ENCODE peak calls at places on chromosomes 7 and 10, in nine cellular contexts. One of them, this sample, is unnamed.

GRCh38 chr7:33986951-33987948 is 81.9 kb downstream of the BMPER start:
- DNase-seq in sigmoid colon: no peak
- DNase-seq in GM12878: no peak
- DNase-seq in stomach: no peak
- DNase-seq in ovary: no peak
- DNase-seq in A549: peak; percentile 83
- DNase-seq in transverse colon: no peak
- DNase-seq in suprapubic skin: no peak
- DNase-seq in upper lobe of left lung: no peak
- DNase-seq in this sample: no peak

GRCh38 chr10:124152139-124152780 is 58.9 kb upstream of the CHST15 start:
- DNase-seq in sigmoid colon: peak; percentile 90
- DNase-seq in GM12878: no peak
- DNase-seq in stomach: peak; percentile 55
- DNase-seq in ovary: no peak
- DNase-seq in A549: peak; percentile 94
- DNase-seq in transverse colon: peak; percentile 49
- DNase-seq in suprapubic skin: peak; percentile 63
- DNase-seq in upper lobe of left lung: peak; percentile 71
- DNase-seq in this sample: no peak

GRCh38 chr10:100734295-100735086 is 10.9 kb upstream of the PAX2 start:
- DNase-seq in sigmoid colon: no peak
- DNase-seq in GM12878: no peak
- DNase-seq in stomach: no peak
- DNase-seq in ovary: no peak
- DNase-seq in A549: no peak
- DNase-seq in transverse colon: no peak
- DNase-seq in suprapubic skin: no peak
- DNase-seq in upper lobe of left lung: peak; percentile 24
- DNase-seq in this sample: no peak

GRCh38 chr10:5975641-5976473 is 1.5 kb downstream of the IL15RA start:
- DNase-seq in sigmoid colon: peak; percentile 85
- DNase-seq in GM12878: peak; percentile 89
- DNase-seq in stomach: peak; percentile 49
- DNase-seq in ovary: no peak
- DNase-seq in A549: no peak
- DNase-seq in transverse colon: peak; percentile 66
- DNase-seq in suprapubic skin: peak; percentile 78
- DNase-seq in upper lobe of left lung: no peak
- DNase-seq in this sample: peak; percentile 93

GRCh38 chr10:30036341-30036740 is 23.0 kb downstream of the JCAD start:
- DNase-seq in sigmoid colon: no peak
- DNase-seq in GM12878: no peak
- DNase-seq in stomach: no peak
- DNase-seq in ovary: no peak
- DNase-seq in A549: no peak
- DNase-seq in transverse colon: no peak
- DNase-seq in suprapubic skin: no peak
- DNase-seq in upper lobe of left lung: no peak
- DNase-seq in this sample: no peak

GRCh38 chr7:132528695-132529094 is 47.6 kb downstream of the PLXNA4 start:
- DNase-seq in sigmoid colon: no peak
- DNase-seq in GM12878: no peak
- DNase-seq in stomach: no peak
- DNase-seq in ovary: no peak
- DNase-seq in A549: no peak
- DNase-seq in transverse colon: no peak
- DNase-seq in suprapubic skin: no peak
- DNase-seq in upper lobe of left lung: no peak
- DNase-seq in this sample: no peak

GRCh38 chr7:74051629-74052410 is 23.8 kb downstream of the ELN start:
- DNase-seq in sigmoid colon: no peak
- DNase-seq in GM12878: no peak
- DNase-seq in stomach: peak; percentile 64
- DNase-seq in ovary: no peak
- DNase-seq in A549: peak; percentile 52
- DNase-seq in transverse colon: peak; percentile 64
- DNase-seq in suprapubic skin: peak; percentile 52
- DNase-seq in upper lobe of left lung: no peak
- DNase-seq in this sample: no peak

GRCh38 chr10:1706256-1706655 is 31.1 kb downstream of the ADARB2 start:
- DNase-seq in sigmoid colon: no peak
- DNase-seq in GM12878: no peak
- DNase-seq in stomach: no peak
- DNase-seq in ovary: no peak
- DNase-seq in A549: no peak
- DNase-seq in transverse colon: no peak
- DNase-seq in suprapubic skin: no peak
- DNase-seq in upper lobe of left lung: no peak
- DNase-seq in this sample: no peak

GRCh38 chr10:123538401-123539320 is 127.5 kb upstream of the GPR26 start:
- DNase-seq in sigmoid colon: no peak
- DNase-seq in GM12878: no peak
- DNase-seq in stomach: no peak
- DNase-seq in ovary: no peak
- DNase-seq in A549: no peak
- DNase-seq in transverse colon: no peak
- DNase-seq in suprapubic skin: no peak
- DNase-seq in upper lobe of left lung: no peak
- DNase-seq in this sample: peak; percentile 80

GRCh38 chr10:106573106-106573505 is 591.4 kb downstream of the SORCS1 start:
- DNase-seq in sigmoid colon: no peak
- DNase-seq in GM12878: no peak
- DNase-seq in stomach: no peak
- DNase-seq in ovary: no peak
- DNase-seq in A549: no peak
- DNase-seq in transverse colon: no peak
- DNase-seq in suprapubic skin: no peak
- DNase-seq in upper lobe of left lung: no peak
- DNase-seq in this sample: no peak

GRCh38 chr10:133324198-133324792 is 12.4 kb downstream of the CALY start:
- DNase-seq in sigmoid colon: no peak
- DNase-seq in GM12878: no peak
- DNase-seq in stomach: peak; percentile 87
- DNase-seq in ovary: peak; percentile 45
- DNase-seq in A549: peak; percentile 69
- DNase-seq in transverse colon: peak; percentile 84
- DNase-seq in suprapubic skin: no peak
- DNase-seq in upper lobe of left lung: peak; percentile 79
- DNase-seq in this sample: no peak

GRCh38 chr10:69344591-69345244 is 66.4 kb downstream of the HK1 start:
- DNase-seq in sigmoid colon: no peak
- DNase-seq in GM12878: peak; percentile 28
- DNase-seq in stomach: no peak
- DNase-seq in ovary: no peak
- DNase-seq in A549: no peak
- DNase-seq in transverse colon: no peak
- DNase-seq in suprapubic skin: peak; percentile 46
- DNase-seq in upper lobe of left lung: no peak
- DNase-seq in this sample: no peak

GRCh38 chr7:74061840-74062539 is 21.6 kb upstream of the LIMK1 start:
- DNase-seq in sigmoid colon: peak; percentile 96
- DNase-seq in GM12878: no peak
- DNase-seq in stomach: peak; percentile 92
- DNase-seq in ovary: peak; percentile 91
- DNase-seq in A549: peak; percentile 95
- DNase-seq in transverse colon: peak; percentile 89
- DNase-seq in suprapubic skin: peak; percentile 85
- DNase-seq in upper lobe of left lung: peak; percentile 89
- DNase-seq in this sample: peak; percentile 95

GRCh38 chr10:6114758-6115410 is 26.1 kb downstream of the RBM17 start:
- DNase-seq in sigmoid colon: no peak
- DNase-seq in GM12878: no peak
- DNase-seq in stomach: no peak
- DNase-seq in ovary: no peak
- DNase-seq in A549: no peak
- DNase-seq in transverse colon: no peak
- DNase-seq in suprapubic skin: no peak
- DNase-seq in upper lobe of left lung: no peak
- DNase-seq in this sample: no peak

GRCh38 chr7:7251742-7252141 is 69.4 kb downstream of the C1GALT1 start:
- DNase-seq in sigmoid colon: no peak
- DNase-seq in GM12878: peak; percentile 72
- DNase-seq in stomach: no peak
- DNase-seq in ovary: no peak
- DNase-seq in A549: no peak
- DNase-seq in transverse colon: no peak
- DNase-seq in suprapubic skin: no peak
- DNase-seq in upper lobe of left lung: no peak
- DNase-seq in this sample: no peak

DNA sequence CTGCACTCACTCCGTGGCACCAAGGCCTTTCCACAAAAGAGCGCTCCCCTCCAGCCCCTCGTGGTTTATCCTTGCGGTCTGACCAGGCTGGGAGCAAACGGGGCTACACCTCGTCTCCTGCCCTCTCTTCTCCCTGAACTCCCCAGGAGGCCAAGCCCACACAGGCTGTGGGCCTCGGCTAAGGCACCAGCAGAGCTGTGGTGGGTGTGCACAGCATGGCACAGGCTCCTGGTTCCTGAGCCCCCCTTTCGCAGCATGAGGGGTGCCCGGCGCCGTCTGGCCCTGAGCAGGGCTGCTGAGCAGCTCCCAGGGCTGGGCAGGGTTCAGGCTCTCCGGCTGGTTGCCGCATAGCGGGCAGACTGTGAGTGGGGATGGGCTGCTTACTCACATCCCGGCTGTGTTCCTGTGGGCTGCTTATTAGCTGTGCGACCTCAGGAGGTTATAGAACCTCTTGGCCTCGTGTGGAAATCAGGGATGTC is 90.4 kb downstream of the ZMIZ1 start:
- DNase-seq in sigmoid colon: no peak
- DNase-seq in GM12878: no peak
- DNase-seq in stomach: no peak
- DNase-seq in ovary: no peak
- DNase-seq in A549: no peak
- DNase-seq in transverse colon: no peak
- DNase-seq in suprapubic skin: peak; percentile 78
- DNase-seq in upper lobe of left lung: no peak
- DNase-seq in this sample: no peak
- TF ChIP-seq EP300 in sigmoid colon: no peak
- TF ChIP-seq EP300 in GM12878: no peak
- TF ChIP-seq EP300 in stomach: no peak
- TF ChIP-seq EP300 in ovary: no peak
- TF ChIP-seq EP300 in A549: no peak
- TF ChIP-seq EP300 in transverse colon: no peak
- TF ChIP-seq EP300 in suprapubic skin: no peak
- TF ChIP-seq EP300 in upper lobe of left lung: no peak
- TF ChIP-seq EP300 in this sample: no peak

DNA sequence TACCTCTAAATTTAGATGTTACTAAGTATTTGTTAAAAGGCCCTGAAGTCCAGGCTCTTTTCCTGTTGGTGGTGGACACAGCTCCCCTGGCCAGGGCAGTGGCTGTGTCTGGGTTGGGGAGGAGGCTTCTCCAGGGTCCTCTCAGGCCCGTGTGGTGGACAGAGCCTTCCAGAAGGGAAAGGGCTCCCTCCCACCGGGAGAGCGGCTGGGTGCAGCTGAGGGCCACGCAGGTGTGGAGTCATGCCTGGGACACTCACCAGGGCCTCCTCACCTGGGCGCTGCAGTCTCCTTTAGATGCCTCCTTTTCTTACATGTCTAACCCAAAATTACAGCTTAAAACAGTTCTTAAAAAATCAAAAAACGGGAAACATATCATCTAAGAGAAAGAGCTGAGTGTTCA is 128.2 kb upstream of the TCERG1L start:
- DNase-seq in sigmoid colon: no peak
- DNase-seq in GM12878: no peak
- DNase-seq in stomach: no peak
- DNase-seq in ovary: no peak
- DNase-seq in A549: no peak
- DNase-seq in transverse colon: no peak
- DNase-seq in suprapubic skin: no peak
- DNase-seq in upper lobe of left lung: no peak
- DNase-seq in this sample: no peak
- TF ChIP-seq EP300 in sigmoid colon: no peak
- TF ChIP-seq EP300 in GM12878: no peak
- TF ChIP-seq EP300 in stomach: no peak
- TF ChIP-seq EP300 in ovary: no peak
- TF ChIP-seq EP300 in A549: no peak
- TF ChIP-seq EP300 in transverse colon: no peak
- TF ChIP-seq EP300 in suprapubic skin: no peak
- TF ChIP-seq EP300 in upper lobe of left lung: no peak
- TF ChIP-seq EP300 in this sample: no peak

DNA sequence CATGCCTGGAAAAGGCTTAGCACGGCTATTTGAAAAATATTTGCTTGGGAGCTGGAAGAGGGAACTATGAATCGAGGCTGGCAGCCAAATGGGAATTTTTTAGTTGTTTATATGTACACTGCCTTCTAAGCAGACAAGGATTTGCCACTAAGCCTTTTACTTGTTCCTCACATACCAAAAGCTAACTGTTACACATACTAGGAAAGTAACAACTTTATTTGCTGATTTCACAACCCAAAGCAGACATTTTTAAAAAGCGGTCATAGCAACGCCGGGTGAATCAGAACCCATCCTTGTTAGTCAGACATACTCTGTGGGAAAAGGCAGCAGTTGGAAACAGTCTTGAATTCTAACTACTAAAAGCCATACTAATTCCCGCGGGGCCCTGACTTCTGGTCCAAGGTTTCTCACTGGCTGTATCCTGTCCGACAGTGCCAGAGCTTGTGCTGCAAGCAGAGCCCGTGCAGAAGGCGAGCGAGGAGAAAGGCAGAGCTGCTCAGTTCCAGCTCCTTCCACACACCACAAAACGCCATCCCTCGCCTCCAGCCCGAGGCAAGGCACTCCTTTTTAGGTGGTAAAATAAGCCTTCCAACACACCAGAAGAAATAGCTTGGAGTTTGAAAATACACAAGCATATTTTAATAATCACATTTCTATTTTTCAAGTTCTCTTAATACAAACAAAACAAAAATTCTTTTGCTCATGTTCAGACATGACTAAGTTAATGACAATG is 89.2 kb downstream of the RNF216 start:
- DNase-seq in sigmoid colon: peak; percentile 96
- DNase-seq in GM12878: no peak
- DNase-seq in stomach: peak; percentile 37
- DNase-seq in ovary: peak; percentile 60
- DNase-seq in A549: peak; percentile 79
- DNase-seq in transverse colon: peak; percentile 50
- DNase-seq in suprapubic skin: peak; percentile 93
- DNase-seq in upper lobe of left lung: no peak
- DNase-seq in this sample: peak; percentile 96
- TF ChIP-seq EP300 in sigmoid colon: no peak
- TF ChIP-seq EP300 in GM12878: no peak
- TF ChIP-seq EP300 in stomach: no peak
- TF ChIP-seq EP300 in ovary: no peak
- TF ChIP-seq EP300 in A549: peak; percentile 67
- TF ChIP-seq EP300 in transverse colon: no peak
- TF ChIP-seq EP300 in suprapubic skin: no peak
- TF ChIP-seq EP300 in upper lobe of left lung: no peak
- TF ChIP-seq EP300 in this sample: no peak

DNA sequence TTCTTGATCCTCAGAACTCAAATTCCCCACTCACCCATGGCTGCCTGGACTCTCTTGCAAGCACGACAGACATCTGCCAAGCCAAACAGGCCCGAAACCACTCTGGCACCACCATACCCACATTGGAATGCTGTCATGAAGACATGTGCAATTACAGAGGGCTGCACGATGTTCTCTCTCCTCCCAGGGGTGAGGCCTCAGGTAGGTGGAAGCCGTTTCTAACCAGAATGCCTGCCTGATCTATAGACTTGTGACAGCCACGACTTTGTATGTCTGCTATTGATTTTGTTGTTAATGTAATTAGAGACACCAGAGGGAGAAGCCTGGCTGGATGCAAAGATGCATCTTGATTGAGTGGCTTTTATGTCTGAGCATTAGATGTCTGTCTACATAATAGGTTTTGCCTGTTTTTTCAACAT is 4.0 kb downstream of the BAMBI start:
- DNase-seq in sigmoid colon: no peak
- DNase-seq in GM12878: no peak
- DNase-seq in stomach: no peak
- DNase-seq in ovary: no peak
- DNase-seq in A549: no peak
- DNase-seq in transverse colon: no peak
- DNase-seq in suprapubic skin: no peak
- DNase-seq in upper lobe of left lung: no peak
- DNase-seq in this sample: no peak
- TF ChIP-seq EP300 in sigmoid colon: no peak
- TF ChIP-seq EP300 in GM12878: no peak
- TF ChIP-seq EP300 in stomach: no peak
- TF ChIP-seq EP300 in ovary: no peak
- TF ChIP-seq EP300 in A549: no peak
- TF ChIP-seq EP300 in transverse colon: no peak
- TF ChIP-seq EP300 in suprapubic skin: no peak
- TF ChIP-seq EP300 in upper lobe of left lung: no peak
- TF ChIP-seq EP300 in this sample: no peak

This sample was measured in esophagus muscularis mucosa.